ENCODE peak calls at places on chromosomes 16 and 17, in five cellular contexts. Q is H1, M is IMR-90, X is H9, E is mesendoderm. A is an unnamed sample.

GRCh38 chr17:76546556-76547182 is 6.8 kb downstream of the PRCD start:
- DNase-seq in Q (no peak), M (peak), E (no peak), X (no peak), A (no peak)

GRCh38 chr17:73595068-73595865 is 49.0 kb downstream of the SDK2 start:
- DNase-seq in X (peak), Q (peak), M (no peak), E (peak), A (no peak)

GRCh38 chr16:4410335-4411075 is 5.9 kb downstream of the CORO7 start:
- DNase-seq in E (no peak), Q (no peak), X (no peak), M (peak), A (no peak)

GRCh38 chr16:25063865-25064264 is 47.7 kb upstream of the LCMT1 start:
- DNase-seq in X (no peak), Q (no peak), M (peak), E (no peak), A (no peak)

GRCh38 chr16:23171234-23171948 is 11.2 kb upstream of the SCNN1G start:
- DNase-seq in X (no peak), M (peak), Q (no peak), E (no peak), A (no peak)

GRCh38 chr17:65297384-65297783 is 160.2 kb downstream of the RGS9 start:
- DNase-seq in E (peak), M (no peak), X (no peak), Q (no peak), A (no peak)

GRCh38 chr17:44928950-44929720 is 13.8 kb upstream of the GFAP start:
- DNase-seq in E (no peak), M (no peak), Q (no peak), X (no peak), A (no peak)

GRCh38 chr16:1818873-1819525 is 7.6 kb downstream of the HAGH start:
- DNase-seq in M (no peak), E (no peak), Q (no peak), X (no peak), A (no peak)

GRCh38 chr17:78802459-78802858 is 20.4 kb upstream of the CYTH1 start:
- DNase-seq in Q (no peak), X (no peak), M (no peak), E (no peak), A (no peak)

GRCh38 chr16:72291531-72291981 is 119.6 kb upstream of the PMFBP1 start:
- DNase-seq in Q (no peak), X (no peak), M (peak), E (no peak), A (no peak)

GRCh38 chr16:12794486-12795399 is 8.9 kb downstream of the CPPED1 start:
- DNase-seq in Q (no peak), X (no peak), M (no peak), E (no peak), A (no peak)

GRCh38 chr17:78223765-78224164 is 7.7 kb upstream of the TMEM235 start:
- DNase-seq in M (no peak), Q (no peak), E (no peak), X (no peak), A (no peak)

GRCh38 chr17:48445248-48445620 is 15.2 kb upstream of the SKAP1 start:
- DNase-seq in M (no peak), E (no peak), Q (no peak), X (no peak), A (no peak)

GRCh38 chr17:79581306-79581932 is 29.4 kb downstream of the RBFOX3 start:
- DNase-seq in E (no peak), X (no peak), M (no peak), Q (no peak), A (no peak)

GRCh38 chr17:74737299-74738050 is 419 bp downstream of the RAB37 start:
- DNase-seq in E (peak), Q (peak), M (no peak), X (peak), A (no peak)

GRCh38 chr16:66097746-66098145 is 268.7 kb upstream of the CDH5 start:
- DNase-seq in X (no peak), M (no peak), Q (no peak), E (no peak), A (no peak)

GRCh38 chr16:88623858-88624257 is 14.5 kb upstream of the IL17C start:
- DNase-seq in E (no peak), X (no peak), M (no peak), Q (no peak), A (no peak)

GRCh38 chr17:57612202-57613071 is 132.7 kb downstream of the CCDC182 start:
- DNase-seq in E (peak), X (peak), M (no peak), Q (no peak), A (peak)

GRCh38 chr17:64146418-64147109 is 16.6 kb upstream of the ERN1 start:
- DNase-seq in X (peak), Q (peak), E (peak), M (peak), A (no peak)

GRCh38 chr17:38947189-38947588 is 20.0 kb downstream of the FBXO47 start:
- DNase-seq in M (no peak), E (no peak), Q (no peak), X (no peak), A (no peak)

GRCh38 chr17:79905832-79906231 is 66.6 kb upstream of the CBX4 start:
- DNase-seq in E (peak), Q (no peak), M (no peak), X (no peak), A (no peak)

GRCh38 chr16:82732461-82732860 is 105.7 kb downstream of the CDH13 start:
- DNase-seq in X (no peak), M (no peak), Q (no peak), E (no peak), A (no peak)

GRCh38 chr17:75587718-75588545 is at the start of gene MYO15B:
- DNase-seq in E (peak), Q (peak), X (peak), M (no peak), A (peak)

GRCh38 chr16:85228463-85228862 is 116.2 kb upstream of the CIBAR2 start:
- DNase-seq in X (no peak), E (no peak), M (no peak), Q (no peak), A (no peak)

GRCh38 chr16:89409161-89409711 is 81.1 kb downstream of the ANKRD11 start:
- DNase-seq in X (no peak), Q (no peak), M (peak), E (peak), A (no peak)

GRCh38 chr17:38871247-38871991 is 1.6 kb downstream of the LASP1 start:
- DNase-seq in M (peak), E (peak), X (peak), Q (no peak), A (no peak)

GRCh38 chr16:29777576-29778360 is at the start of gene ZG16:
- DNase-seq in M (no peak), X (no peak), E (no peak), Q (no peak), A (no peak)

GRCh38 chr16:1909661-1910231 is 8.5 kb downstream of the HS3ST6 start:
- DNase-seq in E (no peak), X (peak), Q (no peak), M (no peak), A (no peak)

DNA sequence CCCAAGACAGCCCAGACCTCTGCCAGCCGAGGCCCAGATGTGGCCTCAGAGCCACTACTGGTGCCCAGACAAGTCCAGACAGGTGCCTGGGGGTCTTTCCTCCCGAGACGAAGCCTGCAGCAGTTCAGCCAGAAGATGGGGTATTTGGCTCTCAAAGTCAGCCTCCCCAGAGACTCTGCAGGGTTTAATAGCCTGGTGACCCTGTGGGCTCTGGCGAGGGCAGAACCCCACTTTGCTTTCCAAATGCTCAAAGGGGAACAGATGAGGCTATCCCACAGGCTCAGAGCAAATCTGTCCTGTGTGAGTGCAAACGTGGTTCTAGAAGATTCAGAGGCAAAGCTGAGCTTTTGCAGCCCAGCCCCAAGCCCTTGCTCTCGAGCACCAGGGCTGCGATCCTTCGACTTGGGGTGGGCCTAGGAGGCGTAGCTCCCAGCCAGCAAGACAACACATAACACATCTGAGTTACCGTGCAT is 236.0 kb downstream of the MRTFB start:
- DNase-seq in E (peak), M (no peak), Q (no peak), X (no peak), A (no peak)
- H3K18ac ChIP-seq in E (peak), M (no peak), Q (peak), X (no peak), A (peak)

GRCh38 chr16:8957509-8958157 is 6.1 kb downstream of the USP7 start:
- DNase-seq in Q (no peak), X (no peak), M (no peak), E (no peak), A (no peak)
- H3K18ac ChIP-seq in Q (no peak), X (no peak), M (no peak), E (no peak), A (no peak)

DNA sequence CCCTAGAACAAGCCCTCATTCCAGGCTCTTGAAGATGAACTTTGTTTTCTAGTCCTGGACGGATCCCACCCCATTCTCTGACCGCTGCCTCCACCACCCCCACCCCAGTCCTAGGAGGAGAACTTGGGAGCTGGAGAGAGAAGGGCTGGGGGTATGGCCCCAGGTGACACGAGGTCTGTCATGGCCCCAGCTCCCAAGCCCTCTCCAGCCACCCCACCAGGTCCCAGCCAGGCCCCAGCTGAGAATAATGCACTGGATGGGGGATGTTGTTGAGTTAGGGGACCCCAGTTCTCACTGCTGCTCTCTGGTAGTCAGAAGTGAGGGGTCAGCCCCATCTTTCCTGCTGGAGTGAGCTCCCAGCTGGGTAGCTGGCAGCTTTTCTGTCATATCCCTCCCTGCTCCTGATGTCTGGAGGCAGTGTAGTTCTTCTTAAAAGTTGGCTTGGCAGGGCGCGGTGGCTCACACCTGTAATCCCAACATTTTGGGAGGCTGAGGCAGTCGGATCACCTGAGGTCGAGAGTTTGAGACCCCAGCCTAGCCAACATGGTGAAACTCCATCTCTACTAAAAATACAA is 4.6 kb upstream of the COL1A1 start:
- DNase-seq in E (no peak), X (no peak), Q (peak), M (no peak), A (no peak)
- H3K18ac ChIP-seq in E (no peak), X (no peak), Q (peak), M (peak), A (peak)

GRCh38 chr17:19943026-19943425 is 34.6 kb downstream of the AKAP10 start:
- DNase-seq in Q (no peak), X (peak), E (peak), M (no peak), A (no peak)
- H3K18ac ChIP-seq in Q (no peak), X (no peak), E (no peak), M (no peak), A (no peak)